ENCODE peak calls at places on chromosomes 6 and 20, in five cellular contexts. X is naive thymus-derived CD4-positive, alpha-beta T cell; V is psoas muscle; P is MM.1S; W is right cardiac atrium. R is an unnamed sample. For H3K27me3, the result is how much of the 10 kb centered on the place peaks cover.

GRCh38 chr6:39225946-39226437 is 3.3 kb downstream of the KCNK5 start:
- DNase-seq in X (no peak), V (no peak), P (no peak), W (no peak), R (no peak)

GRCh38 chr20:3174442-3175263 is 1.3 kb upstream of the LZTS3 start:
- DNase-seq in X (no peak), V (no peak), P (no peak), W (no peak), R (no peak)

GRCh38 chr20:42734660-42735368 is 454.9 kb downstream of the PTPRT start:
- DNase-seq in X (no peak), V (no peak), P (no peak), W (no peak), R (no peak)

GRCh38 chr6:14141531-14141930 is 24.0 kb downstream of the CD83 start:
- DNase-seq in X (no peak), V (no peak), P (no peak), W (no peak), R (no peak)

GRCh38 chr6:43705996-43706395 is 18.4 kb upstream of the MRPS18A start:
- DNase-seq in X (no peak), V (no peak), P (peak), W (no peak), R (no peak)

GRCh38 chr20:8353512-8353911 is 221.4 kb downstream of the PLCB1 start:
- DNase-seq in X (no peak), V (no peak), P (no peak), W (no peak), R (no peak)

GRCh38 chr6:148530394-148530923 is 187.8 kb downstream of the SASH1 start:
- DNase-seq in X (no peak), V (no peak), P (peak), W (no peak), R (no peak)

GRCh38 chr20:11443382-11444119 is 474.1 kb upstream of the BTBD3 start:
- DNase-seq in X (no peak), V (no peak), P (no peak), W (no peak), R (no peak)

GRCh38 chr6:132354517-132355167 is 46.6 kb downstream of the MOXD1 start:
- DNase-seq in X (no peak), V (peak), P (peak), W (no peak), R (no peak)

GRCh38 chr6:157556671-157557430 is 175.9 kb downstream of the ZDHHC14 start:
- DNase-seq in X (no peak), V (no peak), P (peak), W (no peak), R (peak)

GRCh38 chr20:24721891-24722530 is 227.1 kb upstream of the CST7 start:
- DNase-seq in X (no peak), V (no peak), P (no peak), W (no peak), R (no peak)

GRCh38 chr6:131787955-131788712 is 19.7 kb upstream of the ENPP1 start:
- DNase-seq in X (no peak), V (peak), P (no peak), W (no peak), R (no peak)

GRCh38 chr6:10434235-10434634 is 19.4 kb upstream of the TFAP2A start:
- DNase-seq in X (no peak), V (no peak), P (no peak), W (no peak), R (no peak)

GRCh38 chr6:27059621-27060425 is 187.7 kb upstream of the PRSS16 start:
- DNase-seq in X (no peak), V (no peak), P (no peak), W (no peak), R (no peak)

GRCh38 chr6:3119040-3119723 is 671 bp downstream of the BPHL start:
- DNase-seq in X (no peak), V (no peak), P (peak), W (no peak), R (no peak)

GRCh38 chr6:20564777-20565176 is 30.5 kb downstream of the CDKAL1 start:
- DNase-seq in X (no peak), V (no peak), P (no peak), W (no peak), R (no peak)

GRCh38 chr20:38196592-38196991 is 31.5 kb upstream of the TGM2 start:
- DNase-seq in X (no peak), V (peak), P (no peak), W (peak), R (peak)

GRCh38 chr20:10666221-10667076 is 7.3 kb downstream of the JAG1 start:
- DNase-seq in X (no peak), V (no peak), P (no peak), W (no peak), R (no peak)

GRCh38 chr6:157381631-157382621 is 936 bp downstream of the ZDHHC14 start:
- DNase-seq in X (peak), V (peak), P (peak), W (peak), R (peak)

GRCh38 chr6:99348823-99349619 is 453 bp downstream of the FAXC start:
- DNase-seq in X (no peak), V (no peak), P (no peak), W (no peak), R (no peak)

GRCh38 chr6:2351807-2352431 is 106.5 kb upstream of the GMDS start:
- DNase-seq in X (no peak), V (no peak), P (no peak), W (peak), R (no peak)

GRCh38 chr6:144158133-144158532 is 7.8 kb downstream of the STX11 start:
- DNase-seq in X (no peak), V (no peak), P (no peak), W (peak), R (no peak)

GRCh38 chr6:126797981-126798380 is 320.5 kb upstream of the RSPO3 start:
- DNase-seq in X (no peak), V (no peak), P (no peak), W (no peak), R (no peak)

GRCh38 chr20:32963176-32963575 is 41.1 kb downstream of the SUN5 start:
- DNase-seq in X (no peak), V (no peak), P (no peak), W (no peak), R (no peak)

GRCh38 chr6:40804905-40805304 is 217.7 kb upstream of the LRFN2 start:
- DNase-seq in X (no peak), V (no peak), P (no peak), W (no peak), R (no peak)

GRCh38 chr6:138769102-138769676 is 4.4 kb upstream of the CCDC28A start:
- DNase-seq in X (no peak), V (no peak), P (no peak), W (no peak), R (no peak)

GRCh38 chr6:141551318-141551717 is 581.4 kb upstream of the GJE1 start:
- DNase-seq in X (no peak), V (no peak), P (no peak), W (no peak), R (no peak)

GRCh38 chr6:34059136-34059731 is 86.7 kb downstream of the GRM4 start:
- DNase-seq in X (no peak), V (no peak), P (no peak), W (no peak), R (no peak)

GRCh38 chr6:106516629-106517028 is 112.7 kb downstream of the RTN4IP1 start:
- DNase-seq in X (no peak), V (no peak), P (no peak), W (no peak), R (no peak)

GRCh38 chr6:153301602-153302001 is 170.5 kb upstream of the RGS17 start:
- DNase-seq in X (no peak), V (no peak), P (no peak), W (no peak), R (peak)

GRCh38 chr6:167651251-167652041 is 175.3 kb upstream of the AFDN start:
- DNase-seq in X (no peak), V (no peak), P (no peak), W (no peak), R (peak)

GRCh38 chr6:135267085-135267484 is 86.0 kb downstream of the MYB start:
- DNase-seq in X (no peak), V (no peak), P (peak), W (no peak), R (no peak)

GRCh38 chr20:63417213-63418120 is 55.0 kb downstream of the KCNQ2 start:
- DNase-seq in X (no peak), V (no peak), P (no peak), W (no peak), R (peak)

GRCh38 chr20:36231331-36231730 is 4.9 kb upstream of the AAR2 start:
- DNase-seq in X (no peak), V (no peak), P (no peak), W (no peak), R (no peak)

GRCh38 chr20:7673841-7674240 is 266.4 kb downstream of the HAO1 start:
- DNase-seq in X (no peak), V (no peak), P (no peak), W (no peak), R (no peak)

GRCh38 chr6:73525546-73526330 is 4.9 kb upstream of the EEF1A1 start:
- DNase-seq in X (no peak), V (no peak), P (no peak), W (no peak), R (no peak)

GRCh38 chr20:58555078-58555765 is 40.0 kb upstream of the APCDD1L start:
- DNase-seq in X (no peak), V (no peak), P (no peak), W (no peak), R (no peak)

GRCh38 chr6:30150671-30151395 is 10.2 kb downstream of the TRIM10 start:
- DNase-seq in X (no peak), V (no peak), P (no peak), W (no peak), R (no peak)

GRCh38 chr6:30152910-30153309 is 8.1 kb downstream of the TRIM10 start:
- DNase-seq in X (no peak), V (no peak), P (no peak), W (no peak), R (no peak)

GRCh38 chr6:30151580-30151979 is 9.4 kb downstream of the TRIM10 start:
- DNase-seq in X (no peak), V (no peak), P (no peak), W (no peak), R (no peak)

GRCh38 chr6:30154061-30154460 is 7.0 kb downstream of the TRIM10 start:
- DNase-seq in X (no peak), V (no peak), P (no peak), W (no peak), R (no peak)

DNA sequence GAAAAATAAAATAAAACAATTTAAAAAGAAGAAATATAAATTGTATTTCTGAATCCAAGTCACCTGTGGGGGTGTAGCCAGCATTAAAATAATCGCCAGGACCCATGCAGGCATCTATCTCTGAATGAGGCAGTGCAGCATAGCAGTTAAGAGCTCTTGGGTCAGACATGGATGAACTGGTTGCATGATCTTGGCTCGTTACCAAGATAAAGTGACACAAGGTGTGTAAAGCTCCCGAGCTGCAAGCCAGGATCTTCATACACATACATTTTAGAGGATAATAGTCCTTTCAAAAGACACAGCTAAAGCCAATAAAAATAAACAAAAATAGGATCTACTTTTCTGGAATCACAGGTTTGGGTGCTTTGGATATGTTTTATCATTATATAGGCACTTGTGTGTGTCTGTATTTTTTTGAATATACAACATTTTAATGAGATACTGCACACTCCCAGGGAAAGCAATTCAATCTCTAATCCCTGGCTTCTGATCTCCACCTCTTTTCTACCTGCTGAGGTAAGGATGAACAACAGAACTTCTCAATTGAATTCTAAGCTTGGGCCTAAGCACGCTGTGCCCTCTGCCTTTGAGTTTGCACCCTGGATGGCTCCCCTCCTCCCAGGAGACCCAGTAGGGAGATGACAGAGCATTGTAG is 8.9 kb downstream of the TRIM10 start:
- DNase-seq in X (no peak), V (no peak), P (no peak), W (no peak), R (no peak)
- H3K27me3 ChIP-seq in X (under half), V (under half), P (under half), W (under half), R (under half)

GRCh38 chr6:169846286-169847056 is 95.0 kb downstream of the ERMARD start:
- DNase-seq in X (no peak), V (no peak), P (no peak), W (no peak), R (peak)

GRCh38 chr6:169848946-169849345 is 97.5 kb downstream of the ERMARD start:
- DNase-seq in X (no peak), V (no peak), P (no peak), W (no peak), R (no peak)

GRCh38 chr6:169845426-169846285 is 94.2 kb downstream of the ERMARD start:
- DNase-seq in X (no peak), V (no peak), P (no peak), W (no peak), R (no peak)

GRCh38 chr6:169849396-169849795 is 98.0 kb downstream of the ERMARD start:
- DNase-seq in X (no peak), V (no peak), P (no peak), W (no peak), R (no peak)

DNA sequence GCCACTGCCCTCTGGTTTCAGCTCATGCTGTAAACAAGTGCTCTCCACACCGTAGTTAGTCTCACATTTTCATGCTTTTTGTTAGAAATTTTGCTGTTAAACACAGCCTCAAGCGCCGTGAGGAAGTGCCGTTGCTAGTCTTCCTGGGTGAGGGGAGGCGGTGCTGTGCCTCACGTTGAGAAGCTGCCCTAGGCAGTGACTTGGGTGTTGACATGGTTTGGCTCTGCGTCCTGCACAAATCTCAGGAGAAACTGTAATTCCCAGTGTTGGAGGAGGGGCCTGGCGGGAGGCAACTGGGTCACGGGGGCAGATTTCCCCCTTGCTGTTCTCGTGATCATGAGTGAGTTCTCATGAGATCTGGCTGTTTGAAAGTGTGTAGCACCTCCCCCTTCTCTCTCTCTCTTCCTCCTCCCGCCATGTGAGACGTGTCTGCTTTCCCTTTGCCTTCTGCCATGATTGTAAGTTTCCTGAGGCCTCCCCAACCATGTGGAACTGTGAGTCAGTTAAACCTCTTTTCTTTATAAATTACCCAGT is 95.8 kb downstream of the ERMARD start:
- DNase-seq in X (no peak), V (no peak), P (no peak), W (no peak), R (no peak)
- H3K27me3 ChIP-seq in X (under half), V (under half), P (under half), W (under half), R (under half)

DNA sequence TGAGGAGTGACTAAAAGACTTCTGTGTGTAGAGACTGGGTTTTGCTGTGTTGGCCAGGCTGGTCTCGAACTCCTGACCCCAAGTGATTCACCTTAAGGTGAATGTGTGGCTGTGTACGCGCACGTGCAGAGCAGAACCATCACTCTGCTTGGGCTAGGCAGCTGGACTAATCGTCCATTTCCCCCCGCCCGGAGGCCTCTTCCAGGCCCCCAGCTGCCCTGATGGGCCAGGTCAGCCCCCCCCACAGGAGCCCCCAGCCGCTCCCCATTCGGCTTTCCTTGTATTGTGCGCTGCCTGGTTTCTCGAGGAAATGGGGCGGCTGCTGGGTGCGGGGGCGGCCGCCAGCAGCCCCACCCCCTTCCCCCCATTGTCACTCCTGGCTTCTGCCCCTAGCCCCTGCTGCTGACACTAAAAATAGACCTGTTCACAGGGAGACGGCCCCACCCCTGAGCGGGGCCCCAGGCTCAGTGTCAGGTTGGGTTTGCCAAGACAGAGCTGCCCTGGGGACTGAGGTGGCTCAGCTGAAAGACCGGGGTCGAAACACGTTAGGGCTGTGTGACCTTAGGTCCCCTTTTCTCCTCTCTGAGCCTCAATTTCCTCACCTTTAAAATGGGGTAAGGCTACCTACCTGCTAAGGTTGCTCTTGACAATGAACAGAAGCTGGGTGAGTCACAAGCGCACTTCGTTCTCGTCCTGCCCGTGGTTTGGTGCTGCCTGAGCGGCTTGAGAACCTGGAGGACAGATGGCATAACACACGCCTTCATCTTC is 24.7 kb upstream of the CSNK2A1 start:
- DNase-seq in X (no peak), V (peak), P (no peak), W (peak), R (no peak)
- H3K27me3 ChIP-seq in X (under half), V (under half), P (under half), W (under half), R (under half)

GRCh38 chr20:57180954-57181353 is 85.5 kb downstream of the BMP7 start:
- DNase-seq in X (no peak), V (no peak), P (no peak), W (no peak), R (no peak)
- H3K27me3 ChIP-seq in X (under half), V (under half), P (under half), W (under half), R (under half)

DNA sequence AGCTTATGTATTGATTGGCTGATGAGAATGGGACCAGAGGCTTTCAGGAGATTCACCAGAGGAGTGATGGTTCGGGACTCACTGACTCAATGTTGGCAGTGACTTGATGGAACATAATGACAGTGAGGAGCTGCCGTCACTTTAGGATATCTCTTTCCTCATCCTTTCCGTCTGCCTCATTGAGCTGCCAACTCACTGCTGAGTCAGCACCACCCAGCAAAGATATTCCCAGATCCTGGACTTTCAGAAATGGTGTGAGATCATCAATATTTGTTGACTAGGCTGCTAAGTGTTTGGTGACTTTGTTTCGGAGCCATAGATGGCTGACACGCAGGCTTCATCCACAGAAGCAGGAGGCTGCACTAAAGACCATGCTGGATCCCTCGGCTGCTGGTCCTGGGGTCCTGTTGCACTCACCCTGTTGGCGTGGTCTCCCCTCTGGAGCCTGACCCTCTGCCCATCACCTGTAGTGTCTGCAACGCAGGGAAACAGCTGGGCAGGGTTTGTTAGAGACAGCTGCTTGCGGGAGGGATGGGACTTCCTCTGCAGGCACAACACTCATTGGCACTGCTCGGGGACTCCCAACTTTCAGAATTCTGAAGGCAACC is 96.5 kb downstream of the ERMARD start:
- DNase-seq in X (no peak), V (no peak), P (no peak), W (no peak), R (no peak)
- H3K27me3 ChIP-seq in X (under half), V (under half), P (under half), W (under half), R (under half)

DNA sequence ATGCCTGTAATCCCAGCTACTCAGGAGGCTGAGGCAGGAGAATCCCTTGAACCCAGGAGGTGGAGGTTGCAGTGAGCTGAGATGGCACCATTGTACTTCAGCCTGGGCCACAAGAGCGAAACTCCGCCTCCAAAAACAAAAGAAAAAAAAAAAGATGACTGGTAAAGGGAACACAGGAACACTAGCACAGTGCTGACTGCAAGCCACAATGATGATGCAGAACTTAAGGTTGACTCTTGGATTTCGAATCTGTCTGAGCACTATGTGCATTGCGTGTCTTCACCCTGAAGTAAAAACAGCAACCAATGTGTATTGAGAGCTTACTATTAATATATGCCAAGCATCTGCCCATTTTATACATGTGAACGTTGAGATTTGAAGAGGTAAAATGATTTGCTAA is 27.6 kb upstream of the LIN28B start:
- DNase-seq in X (no peak), V (no peak), P (no peak), W (no peak), R (no peak)
- H3K27me3 ChIP-seq in X (under half), V (under half), P (under half), W (under half), R (under half)

DNA sequence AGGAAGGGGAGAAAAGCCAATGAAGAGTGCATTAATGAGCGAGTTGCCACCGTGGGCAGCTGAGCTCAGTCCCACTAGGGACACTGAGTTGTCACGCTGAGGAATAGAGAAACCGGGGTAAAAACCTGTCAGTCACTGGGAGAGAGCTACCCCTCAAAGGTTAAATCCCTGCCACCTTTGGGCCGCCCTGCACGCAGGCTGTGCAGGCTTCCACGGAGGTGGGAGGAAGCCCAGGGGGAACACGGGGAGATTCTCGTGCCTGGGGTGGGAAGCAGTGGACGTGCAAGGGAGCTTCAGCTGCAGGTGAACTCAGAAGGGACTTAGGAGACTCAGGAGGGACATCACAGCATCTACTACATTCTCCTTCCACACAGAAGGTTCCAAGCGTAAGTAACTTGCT is 50.5 kb downstream of the BFSP1 start:
- DNase-seq in X (no peak), V (no peak), P (no peak), W (no peak), R (no peak)
- H3K27me3 ChIP-seq in X (under half), V (under half), P (under half), W (under half), R (under half)